ENCODE peak calls at places on chromosomes 1 and 21, in eight cellular contexts. B is fibroblast of the aortic adventitia, Y is NB4, E is heart left ventricle, W is LNCaP clone FGC, O is neural crest cell, F is brain microvascular endothelial cell, R is HFFc6. K is an unnamed sample.

GRCh38 chr1:99943238-99943794 is 26.5 kb upstream of the SLC35A3 start:
- DNase-seq in W (no peak), Y (peak; percentile 3), F (peak; percentile 23), E (no peak), O (no peak), B (peak; percentile 95), R (peak; percentile 44), K (no peak)

GRCh38 chr1:222926566-222926965 is 111.7 kb downstream of the DISP1 start:
- DNase-seq in W (no peak), E (no peak), Y (no peak), R (no peak), F (no peak), O (no peak), B (no peak), K (no peak)

GRCh38 chr1:153778824-153779519 is 3.8 kb downstream of the SLC27A3 start:
- DNase-seq in O (no peak), Y (no peak), W (no peak), F (no peak), R (no peak), B (no peak), E (peak; percentile 36), K (no peak)

GRCh38 chr21:38869946-38870345 is 64.2 kb downstream of the ETS2 start:
- DNase-seq in E (no peak), F (peak; percentile 33), W (peak; percentile 3), Y (no peak), R (no peak), O (no peak), B (peak; percentile 11), K (no peak)

GRCh38 chr1:155326659-155327058 is 6.0 kb downstream of the RUSC1 start:
- DNase-seq in O (no peak), Y (no peak), E (no peak), W (no peak), R (no peak), B (no peak), F (no peak), K (no peak)

GRCh38 chr1:21898326-21899155 is 38.6 kb downstream of the HSPG2 start:
- DNase-seq in F (peak; percentile 55), Y (no peak), E (no peak), O (no peak), W (no peak), B (peak; percentile 52), R (peak; percentile 39), K (no peak)

GRCh38 chr1:143666851-143667250 is 304.9 kb downstream of the FAM72C start:
- DNase-seq in B (no peak), W (no peak), O (no peak), Y (no peak), R (no peak), E (no peak), F (no peak), K (no peak)

GRCh38 chr1:54811066-54811465 is 9.9 kb upstream of the TTC22 start:
- DNase-seq in B (no peak), E (no peak), O (no peak), W (no peak), Y (no peak), R (no peak), F (no peak), K (peak; percentile 57)

GRCh38 chr21:46099476-46099875 is 1.6 kb downstream of the COL6A2 start:
- DNase-seq in E (peak; percentile 58), B (peak; percentile 52), R (no peak), W (no peak), O (no peak), F (no peak), Y (no peak), K (peak; percentile 83)

GRCh38 chr1:182764029-182764768 is 25.4 kb upstream of the NPL start:
- DNase-seq in W (no peak), O (no peak), F (no peak), E (no peak), R (no peak), Y (no peak), B (no peak), K (no peak)

GRCh38 chr1:229886636-229887035 is 180.4 kb upstream of the GALNT2 start:
- DNase-seq in R (no peak), F (no peak), B (no peak), E (no peak), O (no peak), W (no peak), Y (no peak), K (peak; percentile 44)

GRCh38 chr1:29312469-29313466 is 76.4 kb downstream of the PTPRU start:
- DNase-seq in W (no peak), B (no peak), Y (no peak), F (no peak), E (peak; percentile 34), O (no peak), R (no peak), K (no peak)

GRCh38 chr1:33876970-33877680 is 13.2 kb downstream of the HMGB4 start:
- DNase-seq in F (no peak), W (peak; percentile 11), Y (no peak), R (peak; percentile 47), O (no peak), E (peak; percentile 67), B (peak; percentile 95), K (no peak)

GRCh38 chr1:941588-942383 is 17.3 kb downstream of the NOC2L start:
- DNase-seq in W (no peak), E (peak; percentile 88), O (no peak), F (peak; percentile 63), R (peak; percentile 85), B (peak; percentile 46), Y (peak; percentile 76), K (peak; percentile 96)

GRCh38 chr1:154791292-154792278 is 78.5 kb downstream of the KCNN3 start:
- DNase-seq in E (no peak), O (no peak), F (peak; percentile 16), W (no peak), Y (peak; percentile 43), R (no peak), B (peak; percentile 53), K (no peak)

DNA sequence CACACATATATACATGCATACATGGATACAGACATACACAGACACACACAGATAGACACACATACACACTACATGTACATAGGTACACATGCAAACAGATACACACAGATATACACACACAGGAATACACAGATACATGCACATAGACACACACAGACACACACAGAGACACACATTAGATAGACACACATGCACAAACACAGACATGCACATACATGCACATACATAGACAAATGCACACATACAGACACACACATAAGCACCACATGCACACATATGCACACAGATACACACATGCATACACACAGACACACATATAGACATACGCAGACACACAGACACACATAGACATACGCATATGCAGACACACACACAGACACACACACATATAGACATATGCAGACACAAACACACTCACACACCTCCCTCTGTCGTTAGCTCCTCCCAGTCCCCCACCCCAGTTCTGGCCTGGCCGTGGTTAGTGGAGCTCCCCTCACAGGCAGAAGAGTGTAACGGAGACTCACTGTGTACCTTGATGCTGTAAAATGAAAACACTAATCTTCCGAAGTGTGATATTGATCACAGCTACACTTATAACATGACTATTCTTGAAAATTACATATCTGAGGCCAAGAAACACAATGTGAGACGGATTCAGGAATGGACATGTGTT is 7.6 kb downstream of the UBASH3A start:
- DNase-seq in W (no peak), E (no peak), Y (no peak), O (no peak), B (no peak), F (no peak), R (no peak), K (no peak)
- TF ChIP-seq CTCF in W (peak; percentile 15), E (no peak), Y (peak; percentile 19), O (no peak), B (no peak), F (no peak), R (no peak), K (peak; percentile 19)

GRCh38 chr1:218674280-218674773 is 329.2 kb downstream of the TGFB2 start:
- DNase-seq in O (peak; percentile 21), Y (peak; percentile 11), R (peak; percentile 61), E (no peak), W (no peak), F (peak; percentile 97), B (peak; percentile 90), K (no peak)
- TF ChIP-seq CTCF in O (peak; percentile 49), Y (no peak), R (peak; percentile 24), E (no peak), W (no peak), F (peak; percentile 31), B (peak; percentile 24), K (peak; percentile 25)

GRCh38 chr1:115156826-115157468 is 67.6 kb upstream of the TSPAN2 start:
- DNase-seq in F (no peak), E (no peak), Y (no peak), R (no peak), B (no peak), O (no peak), W (no peak), K (no peak)

GRCh38 chr1:115164484-115164883 is 75.2 kb upstream of the TSPAN2 start:
- DNase-seq in R (no peak), Y (no peak), W (no peak), O (no peak), B (peak; percentile 91), E (no peak), F (no peak), K (no peak)

GRCh38 chr1:115160728-115161127 is 71.4 kb upstream of the TSPAN2 start:
- DNase-seq in W (no peak), F (no peak), Y (no peak), E (no peak), O (no peak), R (peak; percentile 60), B (peak; percentile 57), K (no peak)

GRCh38 chr1:115158181-115158580 is 68.9 kb upstream of the TSPAN2 start:
- DNase-seq in B (peak; percentile 79), F (no peak), Y (no peak), O (no peak), E (no peak), R (peak; percentile 81), W (no peak), K (no peak)

DNA sequence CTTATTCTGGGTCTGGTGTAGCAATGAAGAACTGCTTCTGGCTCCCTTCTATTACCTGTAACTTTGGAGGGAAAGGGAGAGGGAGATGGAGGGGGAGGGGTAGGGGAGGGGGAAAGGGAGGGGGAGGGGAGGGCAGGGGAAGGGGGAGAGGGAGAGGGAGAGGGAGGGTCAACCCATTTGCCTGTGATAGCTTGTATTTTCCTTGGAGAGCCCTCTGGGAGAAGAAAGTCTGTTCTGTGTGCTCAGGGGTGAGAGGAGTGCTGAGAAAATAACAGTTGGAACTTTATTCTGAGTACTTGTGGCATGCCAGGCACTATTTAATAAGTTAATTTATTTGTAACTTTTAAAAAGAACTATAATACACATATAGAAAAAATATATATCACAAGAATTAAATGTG is 70.7 kb upstream of the TSPAN2 start:
- DNase-seq in R (no peak), W (no peak), F (no peak), O (no peak), Y (no peak), B (no peak), E (no peak), K (no peak)
- TF ChIP-seq CTCF in R (no peak), W (no peak), F (no peak), O (no peak), Y (no peak), B (no peak), E (no peak), K (no peak)

GRCh38 chr1:109877320-109877771 is 33.3 kb upstream of the CSF1 start:
- DNase-seq in Y (no peak), F (peak; percentile 84), B (peak; percentile 96), E (peak; percentile 81), R (peak; percentile 96), O (no peak), W (no peak), K (peak; percentile 91)
- TF ChIP-seq CTCF in Y (no peak), F (peak; percentile 52), B (peak; percentile 56), E (no peak), R (peak; percentile 73), O (peak; percentile 36), W (no peak), K (peak; percentile 36)